ENCODE peak calls at places on chromosomes 1 and 21, in nine cellular contexts. U, B, O, P, Y, T, D, Q and M are unnamed samples.

GRCh38 chr1:230398856-230399255 is 27.3 kb downstream of the PGBD5 start:
- DNase-seq in D (no peak), P (no peak), T (no peak), B (no peak), Q (no peak), O (no peak), Y (no peak), U (no peak), M (no peak)

GRCh38 chr1:248813546-248813945 is 12.2 kb downstream of the SH3BP5L start:
- DNase-seq in T (no peak), D (no peak), B (no peak), Y (no peak), O (no peak), U (no peak), P (no peak), Q (no peak), M (no peak)

GRCh38 chr1:41599912-41600311 is 115.4 kb upstream of the EDN2 start:
- DNase-seq in Q (no peak), P (no peak), T (no peak), U (peak), O (no peak), Y (no peak), D (no peak), B (no peak), M (no peak)

GRCh38 chr1:165424454-165425283 is 20.3 kb downstream of the RXRG start:
- DNase-seq in D (no peak), U (no peak), P (peak), Q (no peak), Y (no peak), B (no peak), T (no peak), O (no peak), M (no peak)

GRCh38 chr1:209927466-209927865 is 10.6 kb upstream of the SYT14 start:
- DNase-seq in D (no peak), U (no peak), Q (no peak), O (no peak), Y (no peak), P (no peak), B (no peak), T (no peak), M (no peak)

GRCh38 chr1:17542696-17543095 is 3.2 kb downstream of the ARHGEF10L start:
- DNase-seq in Q (no peak), P (no peak), T (no peak), U (peak), B (no peak), D (no peak), Y (no peak), O (no peak), M (no peak)

GRCh38 chr1:202029171-202029665 is 18.8 kb downstream of the ELF3 start:
- DNase-seq in Y (no peak), U (peak), O (peak), P (no peak), D (peak), B (no peak), Q (peak), T (no peak), M (no peak)

GRCh38 chr1:230650300-230650699 is 8.0 kb downstream of the COG2 start:
- DNase-seq in B (no peak), D (no peak), T (no peak), U (no peak), Y (no peak), O (no peak), P (no peak), Q (no peak), M (no peak)

GRCh38 chr21:45302082-45303061 is 14.7 kb upstream of the POFUT2 start:
- DNase-seq in T (peak), P (peak), U (no peak), Y (peak), Q (no peak), D (no peak), O (no peak), B (no peak), M (no peak)

GRCh38 chr1:180221461-180221860 is 8.6 kb upstream of the LHX4 start:
- DNase-seq in B (peak), T (no peak), O (no peak), Q (no peak), D (peak), P (no peak), Y (no peak), U (no peak), M (no peak)

GRCh38 chr1:61568460-61569211 is 156.3 kb downstream of the TM2D1 start:
- DNase-seq in T (no peak), B (no peak), D (no peak), U (no peak), Y (no peak), P (no peak), Q (no peak), O (no peak), M (no peak)

GRCh38 chr1:151596166-151596933 is 15.5 kb upstream of the SNX27 start:
- DNase-seq in P (no peak), O (no peak), D (no peak), Y (no peak), U (no peak), B (no peak), T (no peak), Q (no peak), M (no peak)

GRCh38 chr21:34822957-34823356 is 154.2 kb downstream of the CLIC6 start:
- DNase-seq in Y (no peak), B (no peak), O (no peak), T (no peak), Q (no peak), D (no peak), U (no peak), P (no peak), M (no peak)

GRCh38 chr1:153507926-153508583 is 27.7 kb downstream of the S100A6 start:
- DNase-seq in O (no peak), Y (no peak), P (no peak), B (no peak), U (no peak), Q (no peak), T (no peak), D (no peak), M (no peak)

GRCh38 chr1:241356187-241356518 is 852 bp downstream of the RGS7 start:
- DNase-seq in Q (peak), O (no peak), T (no peak), Y (no peak), P (no peak), U (no peak), B (no peak), D (no peak), M (no peak)

GRCh38 chr1:171204311-171204710 is 19.2 kb downstream of the FMO2 start:
- DNase-seq in D (no peak), Q (no peak), U (no peak), Y (no peak), P (no peak), B (no peak), O (no peak), T (no peak), M (no peak)

GRCh38 chr1:26320896-26321295 is 3.1 kb downstream of the CD52 start:
- DNase-seq in P (no peak), O (no peak), B (no peak), U (no peak), Y (no peak), Q (no peak), D (no peak), T (no peak), M (no peak)

GRCh38 chr1:218401896-218402770 is 57.0 kb downstream of the TGFB2 start:
- DNase-seq in Q (no peak), U (no peak), B (no peak), O (no peak), D (no peak), T (no peak), Y (no peak), P (no peak), M (no peak)

GRCh38 chr1:41394918-41395598 is 33.8 kb downstream of the FOXO6 start:
- DNase-seq in O (no peak), B (no peak), T (no peak), P (no peak), D (no peak), U (no peak), Y (no peak), Q (no peak), M (peak)

GRCh38 chr1:12052008-12052573 is 11.0 kb upstream of the TNFRSF8 start:
- DNase-seq in O (peak), Y (peak), P (peak), U (peak), D (peak), B (no peak), T (no peak), Q (peak), M (no peak)

GRCh38 chr21:32414579-32415358 is 2.3 kb downstream of the EVA1C start:
- DNase-seq in T (no peak), P (no peak), Y (no peak), O (no peak), U (no peak), B (no peak), D (peak), Q (no peak), M (no peak)

GRCh38 chr1:171180671-171181070 is 4.4 kb upstream of the FMO2 start:
- DNase-seq in B (no peak), P (no peak), Q (peak), Y (no peak), U (no peak), D (no peak), T (no peak), O (no peak), M (no peak)

GRCh38 chr1:62389531-62389930 is 47.3 kb upstream of the USP1 start:
- DNase-seq in D (no peak), B (no peak), U (no peak), Y (no peak), T (no peak), O (no peak), P (no peak), Q (no peak), M (no peak)

GRCh38 chr1:109630081-109630880 is 10.6 kb downstream of the AMPD2 start:
- DNase-seq in T (no peak), D (no peak), U (no peak), Y (no peak), P (no peak), Q (no peak), O (no peak), B (no peak), M (no peak)